ENCODE peak calls at places on chromosomes 13 and 19, in five cellular contexts. J, P, Q, V and U are unnamed samples.

GRCh38 chr13:27658569-27658968 is 36.9 kb downstream of the POLR1D start:
- DNase-seq in P (peak), J (peak), Q (no peak), V (no peak), U (no peak)

GRCh38 chr13:77465595-77466195 is 69.8 kb upstream of the SCEL start:
- DNase-seq in P (no peak), V (no peak), Q (no peak), J (no peak), U (no peak)

GRCh38 chr13:109273326-109273751 is 513.0 kb downstream of the IRS2 start:
- DNase-seq in Q (no peak), V (no peak), P (peak), J (peak), U (peak)

GRCh38 chr19:36719687-36720556 is 32.5 kb downstream of the ZNF567 start:
- DNase-seq in V (no peak), P (peak), Q (no peak), J (peak), U (peak)

GRCh38 chr13:51619614-51620013 is 35.4 kb downstream of the WDFY2 start:
- DNase-seq in Q (no peak), J (peak), P (peak), V (no peak), U (peak)

GRCh38 chr19:40217921-40218890 is at the start of gene TTC9B:
- DNase-seq in J (peak), P (no peak), Q (peak), V (peak), U (peak)

GRCh38 chr13:105466376-105466775 is 1069.1 kb downstream of the EFNB2 start:
- DNase-seq in J (no peak), Q (peak), V (no peak), P (no peak), U (no peak)

GRCh38 chr13:88919970-88920628 is 1248.9 kb downstream of the SLITRK5 start:
- DNase-seq in V (no peak), Q (no peak), P (no peak), J (no peak), U (no peak)

GRCh38 chr19:30222428-30222873 is 149.7 kb upstream of the ZNF536 start:
- DNase-seq in Q (peak), P (no peak), V (peak), J (peak), U (no peak)

GRCh38 chr19:30223866-30224688 is 148.1 kb upstream of the ZNF536 start:
- DNase-seq in J (no peak), P (no peak), V (no peak), Q (no peak), U (no peak)

GRCh38 chr19:30224689-30225606 is 147.2 kb upstream of the ZNF536 start:
- DNase-seq in J (peak), Q (peak), P (no peak), V (peak), U (no peak)

GRCh38 chr19:30221176-30221575 is 151.0 kb upstream of the ZNF536 start:
- DNase-seq in V (no peak), Q (no peak), J (no peak), P (no peak), U (no peak)

DNA sequence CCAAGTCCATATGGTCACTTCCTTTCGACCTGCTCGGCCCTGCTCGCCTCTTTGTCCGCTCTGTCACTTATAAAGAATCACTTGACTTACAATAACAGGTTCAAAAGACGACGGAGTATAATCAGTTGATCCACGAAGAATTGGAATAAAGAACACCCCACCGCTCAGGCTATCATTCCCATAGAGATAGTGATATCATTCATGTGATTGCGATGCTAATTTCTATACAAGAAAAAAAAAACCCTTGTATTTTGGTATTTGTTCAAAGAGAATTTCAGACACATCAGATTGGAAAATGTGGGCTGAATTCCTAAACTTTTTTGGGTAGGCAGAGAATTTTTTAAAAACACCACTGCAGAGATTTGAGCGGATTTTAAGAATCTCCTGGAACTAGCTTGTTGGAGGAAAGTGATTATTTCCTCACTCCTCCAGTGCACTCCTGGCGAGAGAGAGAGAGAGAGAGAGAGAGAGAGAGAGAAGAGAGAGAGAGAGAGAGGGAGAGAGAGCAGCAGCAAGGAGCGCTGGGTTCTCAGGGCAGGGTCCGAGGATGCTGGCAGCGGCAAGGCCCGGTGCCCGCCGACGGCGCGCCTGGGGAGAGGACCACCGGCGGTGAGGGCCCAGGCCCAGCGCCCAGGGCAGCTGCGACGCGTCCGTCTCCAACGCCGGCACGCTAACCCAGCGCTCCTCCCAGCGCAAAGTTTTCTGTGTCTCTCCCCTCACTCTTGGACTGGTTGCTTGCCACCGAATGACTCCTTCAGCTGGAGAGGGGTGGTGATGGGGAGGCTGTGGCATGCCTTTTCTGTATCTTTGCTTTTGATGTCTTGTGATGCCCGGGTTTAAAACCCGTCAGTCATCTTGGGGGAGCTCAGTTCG is 149.0 kb upstream of the ZNF536 start:
- DNase-seq in P (no peak), J (no peak), V (peak), Q (peak), U (no peak)
- TF ChIP-seq EZH2 in P (peak), J (no peak), V (no peak), Q (peak), U (no peak)

GRCh38 chr19:13505164-13505695 is 1.0 kb downstream of the CACNA1A start:
- DNase-seq in P (no peak), Q (no peak), J (no peak), V (no peak), U (no peak)

GRCh38 chr19:13507053-13507611 is 853 bp upstream of the CACNA1A start:
- DNase-seq in P (no peak), V (no peak), Q (peak), J (peak), U (no peak)

GRCh38 chr19:13506550-13506878 is 235 bp upstream of the CACNA1A start:
- DNase-seq in J (peak), P (no peak), V (no peak), Q (peak), U (no peak)

GRCh38 chr19:13503570-13504235 is 2.6 kb downstream of the CACNA1A start:
- DNase-seq in Q (no peak), V (no peak), P (no peak), J (no peak), U (no peak)

DNA sequence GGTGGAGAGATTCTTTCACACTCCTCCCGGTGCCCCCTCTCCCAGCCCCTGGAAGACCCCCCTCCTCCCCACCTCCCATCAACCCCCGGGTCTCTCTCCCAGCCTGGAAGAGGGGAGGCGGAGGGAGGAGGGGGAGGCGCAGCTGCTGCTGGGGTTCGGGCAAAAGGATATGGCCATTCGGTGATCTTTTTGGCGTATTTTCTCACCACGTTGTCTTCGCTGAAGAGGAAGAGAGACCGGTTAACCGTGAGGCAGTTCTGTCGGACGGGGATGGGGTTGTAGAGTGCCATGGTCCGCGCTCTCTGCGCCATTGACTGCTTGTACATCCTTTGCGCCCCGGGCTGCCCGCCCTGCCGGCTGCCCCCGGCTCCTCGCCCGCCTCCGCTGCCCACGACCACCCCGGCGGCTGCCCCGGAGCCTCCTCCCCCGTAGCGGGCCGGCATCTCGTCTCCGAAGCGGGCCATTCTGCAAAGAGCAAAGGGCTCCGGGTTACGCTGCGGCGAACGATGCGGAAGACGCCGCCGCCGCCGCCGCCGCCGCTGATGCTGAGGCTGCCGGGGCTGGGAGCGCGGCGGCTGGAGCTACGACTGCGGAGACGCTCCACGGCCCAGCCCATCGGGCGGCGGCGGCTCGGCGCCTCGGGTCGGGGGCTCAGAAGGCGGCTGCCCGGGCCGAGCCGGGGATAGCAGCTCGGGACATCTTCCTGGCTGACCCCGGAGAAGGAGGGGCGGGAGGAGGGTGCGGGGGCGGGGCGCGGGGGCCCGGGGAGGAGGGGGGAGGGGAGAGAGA is at the start of gene CACNA1A:
- DNase-seq in P (no peak), Q (peak), J (peak), V (peak), U (no peak)
- TF ChIP-seq EZH2 in P (peak), Q (peak), J (no peak), V (peak), U (peak)

GRCh38 chr13:46899801-46900200 is 2.9 kb upstream of the HTR2A start:
- DNase-seq in Q (no peak), V (no peak), P (no peak), J (no peak), U (no peak)

GRCh38 chr13:46894534-46894906 is 2.3 kb downstream of the HTR2A start:
- DNase-seq in P (no peak), Q (no peak), J (peak), V (no peak), U (no peak)

GRCh38 chr13:46893221-46893620 is 3.6 kb downstream of the HTR2A start:
- DNase-seq in Q (peak), V (no peak), P (no peak), J (peak), U (no peak)

GRCh38 chr13:46896346-46897138 is at the start of gene HTR2A:
- DNase-seq in J (peak), V (peak), P (no peak), Q (peak), U (peak)

DNA sequence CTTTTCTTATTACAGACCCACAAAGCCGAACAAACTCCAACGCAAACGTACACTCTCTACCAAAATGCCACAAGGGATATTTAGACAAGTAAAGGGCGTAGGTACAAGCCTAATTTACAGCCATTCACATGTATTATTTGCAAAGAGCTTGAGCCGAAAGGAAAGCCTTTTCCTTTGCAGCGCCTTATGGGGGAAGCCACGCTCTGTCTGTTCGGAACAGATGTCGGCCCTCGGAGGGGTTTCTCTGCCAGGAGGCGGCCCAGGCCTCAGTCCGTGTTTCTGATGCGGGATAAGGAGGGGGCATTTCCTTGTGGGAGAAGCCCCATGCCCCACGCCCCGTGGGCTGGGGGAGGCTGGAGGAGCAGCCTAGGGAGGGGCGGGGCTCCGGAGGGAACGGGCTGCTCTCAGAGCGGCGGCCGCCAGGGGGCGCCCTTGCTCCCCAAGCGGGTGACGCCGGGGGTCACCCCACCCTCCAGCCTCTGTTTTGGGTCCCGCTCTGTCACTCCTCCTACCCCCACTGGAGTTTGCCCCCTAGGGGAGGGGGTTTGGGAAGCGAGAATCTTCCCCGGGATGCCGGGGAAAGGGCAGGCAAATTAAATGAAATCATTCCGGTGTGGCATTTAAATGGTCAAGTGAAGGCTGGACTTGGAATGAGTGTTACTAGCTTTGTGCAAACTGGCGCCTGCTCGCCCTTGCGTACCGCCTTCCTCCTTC is 2.9 kb downstream of the HTR2A start:
- DNase-seq in P (no peak), V (peak), J (peak), Q (peak), U (peak)
- TF ChIP-seq EZH2 in P (no peak), V (no peak), J (no peak), Q (peak), U (peak)

GRCh38 chr13:113049981-113050380 is 55.6 kb upstream of the F7 start:
- DNase-seq in J (no peak), P (no peak), Q (no peak), V (no peak), U (no peak)
- TF ChIP-seq EZH2 in J (no peak), P (no peak), Q (no peak), V (no peak), U (no peak)

GRCh38 chr19:2820112-2820702 is 539 bp downstream of the ZNF554 start:
- DNase-seq in P (no peak), Q (peak), J (peak), V (peak), U (no peak)
- TF ChIP-seq EZH2 in P (no peak), Q (no peak), J (no peak), V (no peak), U (no peak)

DNA sequence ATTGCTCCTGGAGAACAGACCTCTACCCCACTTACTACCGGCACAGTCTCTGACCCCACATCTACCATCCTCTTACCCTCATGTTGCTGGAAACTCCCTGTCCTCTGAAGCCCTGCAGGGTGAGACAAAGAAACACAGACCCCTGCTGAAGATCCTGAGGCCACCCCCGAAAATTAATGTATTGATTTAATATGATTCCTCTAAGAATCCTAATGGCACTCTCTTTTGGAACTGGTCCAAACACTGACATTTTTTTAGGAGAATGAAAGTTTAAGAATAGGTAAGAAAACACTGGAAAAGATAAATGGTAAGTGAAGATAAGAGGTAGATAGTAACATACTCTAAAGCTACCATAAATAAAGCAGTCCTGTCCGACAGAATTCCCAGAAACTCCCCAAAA is 5.3 kb downstream of the DMKN start:
- DNase-seq in Q (no peak), V (no peak), P (no peak), J (no peak), U (no peak)
- TF ChIP-seq EZH2 in Q (no peak), V (no peak), P (no peak), J (no peak), U (no peak)

GRCh38 chr13:30141773-30142501 is 165.4 kb downstream of the KATNAL1 start:
- DNase-seq in J (peak), P (no peak), V (no peak), Q (no peak), U (no peak)
- TF ChIP-seq EZH2 in J (no peak), P (no peak), V (no peak), Q (no peak), U (no peak)

DNA sequence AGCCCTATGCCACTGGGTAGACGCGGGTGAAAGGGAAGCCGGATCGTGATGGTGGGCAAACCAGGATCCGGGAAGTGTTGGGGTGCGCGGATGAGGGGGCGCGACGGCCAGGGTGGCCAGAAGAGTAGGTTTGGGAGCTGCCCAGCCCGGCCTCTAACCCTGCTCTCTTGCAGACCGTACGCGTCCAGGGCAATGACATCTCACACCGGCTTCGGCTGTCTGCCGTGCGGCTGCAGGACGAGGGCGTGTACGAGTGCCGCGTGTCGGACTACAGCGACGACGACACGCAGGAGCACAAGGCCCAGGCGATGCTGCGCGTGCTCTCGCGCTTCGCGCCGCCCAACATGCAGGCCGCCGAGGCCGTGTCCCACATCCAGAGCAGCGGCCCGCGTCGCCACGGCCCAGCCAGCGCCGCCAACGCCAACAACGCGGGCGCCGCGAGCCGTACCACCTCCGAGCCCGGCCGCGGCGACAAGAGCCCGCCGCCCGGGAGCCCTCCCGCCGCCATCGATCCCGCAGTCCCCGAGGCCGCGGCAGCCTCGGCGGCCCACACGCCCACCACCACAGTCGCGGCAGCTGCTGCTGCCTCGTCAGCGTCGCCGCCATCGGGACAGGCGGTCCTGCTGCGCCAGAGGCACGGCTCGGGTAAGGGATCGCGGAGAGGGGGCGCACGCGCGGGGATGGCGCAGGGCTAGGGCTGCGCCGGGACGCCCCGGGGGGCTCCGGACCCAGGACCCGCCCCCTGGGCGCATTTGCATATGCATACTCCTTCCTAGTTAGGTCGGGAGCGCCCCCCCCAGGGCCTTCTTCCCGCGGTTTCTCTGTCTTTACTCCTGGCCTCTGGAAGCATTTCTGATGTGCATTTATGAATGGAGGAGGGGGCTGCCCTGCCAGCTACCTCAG is 4.1 kb downstream of the VSTM2B start:
- DNase-seq in J (peak), P (no peak), Q (peak), V (peak), U (no peak)
- TF ChIP-seq EZH2 in J (peak), P (peak), Q (peak), V (peak), U (no peak)

DNA sequence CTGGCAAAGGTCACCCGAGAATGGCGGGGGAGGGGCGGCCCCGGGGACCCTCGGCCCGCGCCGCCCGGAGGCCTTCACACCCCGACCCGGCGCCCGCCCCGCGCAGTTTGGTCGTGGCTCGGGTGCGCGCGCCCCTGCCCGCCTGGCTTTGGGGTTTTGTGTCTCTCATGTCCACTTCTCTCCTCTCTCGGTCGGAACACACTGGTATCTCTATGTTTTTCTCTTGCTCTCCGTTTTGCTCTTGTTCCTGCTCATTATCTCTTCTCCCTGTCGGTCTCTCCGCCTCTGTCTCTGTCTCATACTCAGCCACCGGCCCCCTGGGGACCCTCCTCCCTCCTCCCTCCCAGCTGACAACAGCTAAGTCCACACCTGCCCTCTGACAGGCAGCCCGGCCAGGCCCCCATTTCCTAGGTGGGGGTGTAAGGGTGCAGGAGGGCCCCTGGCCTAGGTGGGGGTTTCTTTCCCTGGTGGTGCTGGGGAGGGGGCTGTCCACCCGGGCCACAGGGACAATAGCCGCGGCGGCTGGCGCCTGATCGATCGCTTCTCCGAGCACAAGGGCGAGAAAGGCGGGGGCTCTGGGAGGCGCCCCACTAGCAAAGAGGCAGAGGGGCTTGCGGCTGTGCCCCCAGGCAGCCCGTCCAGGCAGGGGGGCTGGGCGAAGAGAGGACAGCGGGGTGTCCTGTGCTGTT is 2.3 kb downstream of the ONECUT3 start:
- DNase-seq in J (no peak), P (no peak), V (no peak), Q (peak), U (no peak)
- TF ChIP-seq EZH2 in J (no peak), P (no peak), V (peak), Q (peak), U (no peak)

GRCh38 chr13:113045214-113046007 is 60.2 kb upstream of the F7 start:
- DNase-seq in P (no peak), Q (no peak), V (no peak), J (no peak), U (no peak)
- TF ChIP-seq EZH2 in P (no peak), Q (no peak), V (no peak), J (no peak), U (no peak)